ENCODE peak calls at places on chromosome 6, in ten cellular contexts. N, P, Z, F, A, E, U, S, H and K are unnamed samples.

GRCh38 chr6:112356994-112357393 is 9.9 kb downstream of the RFPL4B start:
- DNase-seq in U (no peak), E (no peak), P (no peak), H (no peak), A (no peak), Z (no peak), F (no peak), S (no peak), N (no peak), K (no peak)

GRCh38 chr6:48183174-48183573 is 72.2 kb upstream of the PTCHD4 start:
- DNase-seq in H (no peak), U (no peak), Z (no peak), N (no peak), S (no peak), E (no peak), A (no peak), F (no peak), P (no peak), K (no peak)

GRCh38 chr6:144718431-144718830 is 433.3 kb downstream of the UTRN start:
- DNase-seq in P (no peak), A (no peak), N (no peak), F (no peak), U (no peak), S (no peak), H (no peak), E (no peak), Z (no peak), K (no peak)

GRCh38 chr6:87251225-87251624 is 71.2 kb upstream of the SMIM8 start:
- DNase-seq in P (no peak), E (no peak), N (no peak), Z (no peak), A (no peak), H (no peak), U (no peak), F (no peak), S (no peak), K (no peak)

GRCh38 chr6:92701425-92702096 is 717.8 kb downstream of the EPHA7 start:
- DNase-seq in P (no peak), S (no peak), A (no peak), N (no peak), E (no peak), H (peak), U (no peak), Z (no peak), F (no peak), K (no peak)

GRCh38 chr6:90285611-90286381 is 10.8 kb downstream of the BACH2 start:
- DNase-seq in F (no peak), N (peak), Z (peak), U (no peak), A (peak), P (peak), H (peak), S (peak), E (no peak), K (peak)

GRCh38 chr6:107237992-107238660 is 122.8 kb upstream of the BEND3 start:
- DNase-seq in F (no peak), N (no peak), S (no peak), Z (no peak), U (no peak), H (no peak), E (no peak), A (peak), P (no peak), K (no peak)

GRCh38 chr6:169866140-169866534 is 114.7 kb downstream of the ERMARD start:
- DNase-seq in U (no peak), A (no peak), P (no peak), N (no peak), Z (no peak), H (no peak), F (no peak), E (no peak), S (no peak), K (no peak)

GRCh38 chr6:121652726-121653623 is 217.5 kb downstream of the GJA1 start:
- DNase-seq in A (peak), Z (no peak), N (no peak), E (no peak), H (no peak), S (no peak), U (no peak), P (no peak), F (no peak), K (peak)

GRCh38 chr6:41783106-41783780 is 2.7 kb downstream of the PRICKLE4 start:
- DNase-seq in F (no peak), U (no peak), E (no peak), S (no peak), N (no peak), H (no peak), Z (no peak), A (no peak), P (no peak), K (no peak)

GRCh38 chr6:163707385-163708355 is 293.2 kb downstream of the QKI start:
- DNase-seq in Z (no peak), S (no peak), E (peak), P (no peak), N (no peak), U (no peak), H (peak), A (no peak), F (no peak), K (no peak)

GRCh38 chr6:3612341-3613041 is 139.0 kb downstream of the PXDC1 start:
- DNase-seq in U (peak), A (peak), Z (peak), E (peak), F (peak), P (peak), N (peak), S (no peak), H (no peak), K (no peak)

GRCh38 chr6:4225207-4225872 is 90.0 kb upstream of the ECI2 start:
- DNase-seq in P (no peak), S (no peak), A (no peak), Z (no peak), F (no peak), U (peak), E (peak), H (no peak), N (no peak), K (no peak)

GRCh38 chr6:26205625-26206574 is 118.7 kb downstream of the HFE start:
- DNase-seq in U (no peak), E (peak), N (no peak), P (no peak), A (no peak), F (peak), S (no peak), H (no peak), Z (peak), K (peak)

GRCh38 chr6:97215157-97215769 is 67.8 kb downstream of the MMS22L start:
- DNase-seq in P (peak), N (no peak), F (no peak), E (peak), H (peak), U (peak), Z (no peak), A (peak), S (peak), K (peak)

GRCh38 chr6:12084681-12085080 is 72.6 kb downstream of the HIVEP1 start:
- DNase-seq in P (no peak), H (no peak), U (no peak), E (no peak), S (no peak), A (no peak), F (no peak), N (no peak), Z (no peak), K (no peak)

GRCh38 chr6:139625081-139625939 is 250.9 kb upstream of the CITED2 start:
- DNase-seq in N (no peak), Z (no peak), S (no peak), A (no peak), E (no peak), F (no peak), U (no peak), P (no peak), H (no peak), K (no peak)

GRCh38 chr6:160036790-160037206 is 67.9 kb downstream of the IGF2R start:
- DNase-seq in P (no peak), F (no peak), A (peak), H (peak), S (no peak), Z (no peak), E (no peak), U (no peak), N (no peak), K (no peak)

GRCh38 chr6:107186047-107186446 is 70.7 kb upstream of the BEND3 start:
- DNase-seq in U (no peak), H (no peak), E (no peak), Z (no peak), A (no peak), S (no peak), P (no peak), N (no peak), F (no peak), K (no peak)

GRCh38 chr6:108083349-108083748 is 8.8 kb upstream of the OSTM1 start:
- DNase-seq in E (no peak), H (no peak), U (no peak), S (no peak), Z (no peak), P (no peak), N (no peak), A (no peak), F (no peak), K (no peak)

GRCh38 chr6:26028753-26029569 is 58.3 kb upstream of the HFE start:
- DNase-seq in F (no peak), U (no peak), E (no peak), A (no peak), S (no peak), N (no peak), Z (peak), H (no peak), P (no peak), K (peak)

GRCh38 chr6:33181141-33181540 is 11.1 kb downstream of the COL11A2 start:
- DNase-seq in F (no peak), P (no peak), U (no peak), H (no peak), N (no peak), S (no peak), Z (no peak), A (no peak), E (no peak), K (no peak)

GRCh38 chr6:36838896-36839818 is at the start of gene CPNE5:
- DNase-seq in A (no peak), H (peak), E (no peak), U (peak), S (peak), F (no peak), P (no peak), N (no peak), Z (no peak), K (no peak)

GRCh38 chr6:45558858-45559257 is 181.1 kb upstream of the SUPT3H start:
- DNase-seq in U (no peak), H (no peak), N (no peak), F (no peak), P (no peak), Z (no peak), E (no peak), A (no peak), S (no peak), K (no peak)

GRCh38 chr6:12535915-12536314 is 180.7 kb upstream of the PHACTR1 start:
- DNase-seq in A (no peak), S (no peak), F (no peak), N (no peak), U (no peak), Z (no peak), E (no peak), H (no peak), P (no peak), K (no peak)

GRCh38 chr6:158220786-158221442 is 52.8 kb downstream of the GTF2H5 start:
- DNase-seq in U (peak), N (peak), S (peak), F (peak), P (peak), Z (peak), A (no peak), H (peak), E (peak), K (peak)

GRCh38 chr6:160408528-160408927 is 60.4 kb downstream of the SLC22A3 start:
- DNase-seq in P (no peak), F (no peak), U (no peak), E (no peak), A (no peak), H (no peak), N (no peak), S (no peak), Z (no peak), K (no peak)

GRCh38 chr6:56524891-56525703 is 117.6 kb downstream of the DST start:
- DNase-seq in P (no peak), S (no peak), E (no peak), F (no peak), N (no peak), U (no peak), A (peak), Z (no peak), H (no peak), K (no peak)

GRCh38 chr6:101397199-101397598 is 3.7 kb downstream of the GRIK2 start:
- DNase-seq in N (peak), E (peak), Z (peak), U (no peak), F (peak), P (no peak), S (no peak), H (no peak), A (no peak), K (peak)

GRCh38 chr6:34068462-34069044 is 77.3 kb downstream of the GRM4 start:
- DNase-seq in P (no peak), N (peak), E (no peak), A (no peak), Z (peak), H (no peak), U (peak), S (no peak), F (no peak), K (no peak)